ENCODE peak calls at places on chromosomes 5 and 9, in five cellular contexts. B is H9, S is germinal center, A is astrocyte of the hippocampus, L is cardiac muscle cell. K is an unnamed sample.

GRCh38 chr9:123761905-123762605 is 167.9 kb downstream of the DENND1A start:
- DNase-seq in B (no peak), S (no peak), A (peak; percentile 60), L (no peak), K (no peak)

GRCh38 chr9:127035423-127035822 is 87.0 kb downstream of the ANGPTL2 start:
- DNase-seq in B (no peak), S (no peak), A (no peak), L (no peak), K (no peak)

GRCh38 chr5:37685816-37686215 is 154.0 kb downstream of the GDNF start:
- DNase-seq in B (no peak), S (no peak), A (no peak), L (no peak), K (no peak)

GRCh38 chr9:89189215-89189614 is 10.6 kb upstream of the SHC3 start:
- DNase-seq in B (no peak), S (no peak), A (no peak), L (no peak), K (no peak)

GRCh38 chr5:17113174-17113941 is 104.1 kb upstream of the BASP1 start:
- DNase-seq in B (no peak), S (no peak), A (peak; percentile 86), L (no peak), K (no peak)

GRCh38 chr5:127894461-127894860 is 189.1 kb upstream of the SLC12A2 start:
- DNase-seq in B (no peak), S (no peak), A (no peak), L (no peak), K (no peak)

GRCh38 chr5:147737921-147738320 is 44.6 kb downstream of the JAKMIP2 start:
- DNase-seq in B (no peak), S (no peak), A (no peak), L (no peak), K (no peak)

GRCh38 chr9:71694332-71694731 is 74.0 kb downstream of the CEMIP2 start:
- DNase-seq in B (no peak), S (no peak), A (no peak), L (no peak), K (no peak)

GRCh38 chr9:109906766-109907382 is 126.9 kb downstream of the PALM2AKAP2 start:
- DNase-seq in B (no peak), S (no peak), A (no peak), L (peak; percentile 55), K (peak; percentile 48)

GRCh38 chr5:3277590-3278196 is 317.9 kb upstream of the IRX1 start:
- DNase-seq in B (peak; percentile 48), S (no peak), A (no peak), L (no peak), K (no peak)

K was measured in Karpas-422.